ENCODE peak calls at places on chromosomes 11 and 22, in five cellular contexts. One of them, this sample, is unnamed.

GRCh38 chr22:21455334-21456089 is 11.7 kb upstream of the TMEM191C start:
- DNase-seq in stimulated activated CD4-positive, alpha-beta T cell treated with anti-CD3 and anti-CD28 coated beads, TNF-alpha, amount 100 ng/mL, for 48 hours: no peak
- DNase-seq in HCT116: no peak
- DNase-seq in B cell: no peak
- DNase-seq in activated T-cell treated with anti-CD3 and anti-CD28 coated beads, Interleukin-2, amount 50 U/mL, for 4 hours: no peak
- DNase-seq in this sample: no peak

GRCh38 chr11:17683378-17684161 is 35.8 kb upstream of the MYOD1 start:
- DNase-seq in stimulated activated CD4-positive, alpha-beta T cell treated with anti-CD3 and anti-CD28 coated beads, TNF-alpha, amount 100 ng/mL, for 48 hours: no peak
- DNase-seq in B cell: no peak
- DNase-seq in HCT116: peak; percentile 57
- DNase-seq in activated T-cell treated with anti-CD3 and anti-CD28 coated beads, Interleukin-2, amount 50 U/mL, for 4 hours: no peak
- DNase-seq in this sample: no peak

GRCh38 chr11:46436113-46436512 is 44.5 kb upstream of the CHRM4 start:
- DNase-seq in activated T-cell treated with anti-CD3 and anti-CD28 coated beads, Interleukin-2, amount 50 U/mL, for 4 hours: no peak
- DNase-seq in B cell: no peak
- DNase-seq in stimulated activated CD4-positive, alpha-beta T cell treated with anti-CD3 and anti-CD28 coated beads, TNF-alpha, amount 100 ng/mL, for 48 hours: no peak
- DNase-seq in HCT116: no peak
- DNase-seq in this sample: no peak

GRCh38 chr11:91686700-91687099 is 537.9 kb upstream of the FAT3 start:
- DNase-seq in activated T-cell treated with anti-CD3 and anti-CD28 coated beads, Interleukin-2, amount 50 U/mL, for 4 hours: no peak
- DNase-seq in stimulated activated CD4-positive, alpha-beta T cell treated with anti-CD3 and anti-CD28 coated beads, TNF-alpha, amount 100 ng/mL, for 48 hours: no peak
- DNase-seq in B cell: no peak
- DNase-seq in HCT116: no peak
- DNase-seq in this sample: no peak

GRCh38 chr11:848380-848931 is 5.8 kb downstream of the TSPAN4 start:
- DNase-seq in stimulated activated CD4-positive, alpha-beta T cell treated with anti-CD3 and anti-CD28 coated beads, TNF-alpha, amount 100 ng/mL, for 48 hours: peak; percentile 57
- DNase-seq in HCT116: no peak
- DNase-seq in B cell: peak; percentile 96
- DNase-seq in activated T-cell treated with anti-CD3 and anti-CD28 coated beads, Interleukin-2, amount 50 U/mL, for 4 hours: peak; percentile 60
- DNase-seq in this sample: peak; percentile 88

GRCh38 chr11:78170413-78170812 is 18.0 kb downstream of the KCTD21 start:
- DNase-seq in activated T-cell treated with anti-CD3 and anti-CD28 coated beads, Interleukin-2, amount 50 U/mL, for 4 hours: no peak
- DNase-seq in HCT116: no peak
- DNase-seq in stimulated activated CD4-positive, alpha-beta T cell treated with anti-CD3 and anti-CD28 coated beads, TNF-alpha, amount 100 ng/mL, for 48 hours: no peak
- DNase-seq in B cell: no peak
- DNase-seq in this sample: no peak

GRCh38 chr11:13030857-13031256 is 21.7 kb downstream of the RASSF10 start:
- DNase-seq in stimulated activated CD4-positive, alpha-beta T cell treated with anti-CD3 and anti-CD28 coated beads, TNF-alpha, amount 100 ng/mL, for 48 hours: no peak
- DNase-seq in B cell: no peak
- DNase-seq in HCT116: no peak
- DNase-seq in activated T-cell treated with anti-CD3 and anti-CD28 coated beads, Interleukin-2, amount 50 U/mL, for 4 hours: no peak
- DNase-seq in this sample: no peak

GRCh38 chr11:69374110-69374981 is 80.4 kb downstream of the MYEOV start:
- DNase-seq in activated T-cell treated with anti-CD3 and anti-CD28 coated beads, Interleukin-2, amount 50 U/mL, for 4 hours: peak; percentile 4
- DNase-seq in B cell: peak; percentile 23
- DNase-seq in stimulated activated CD4-positive, alpha-beta T cell treated with anti-CD3 and anti-CD28 coated beads, TNF-alpha, amount 100 ng/mL, for 48 hours: no peak
- DNase-seq in HCT116: no peak
- DNase-seq in this sample: no peak

GRCh38 chr11:76655466-76656086 is 15.0 kb downstream of the LRRC32 start:
- DNase-seq in HCT116: no peak
- DNase-seq in activated T-cell treated with anti-CD3 and anti-CD28 coated beads, Interleukin-2, amount 50 U/mL, for 4 hours: no peak
- DNase-seq in B cell: peak; percentile 16
- DNase-seq in stimulated activated CD4-positive, alpha-beta T cell treated with anti-CD3 and anti-CD28 coated beads, TNF-alpha, amount 100 ng/mL, for 48 hours: no peak
- DNase-seq in this sample: no peak

GRCh38 chr11:118241191-118242098 is 10.7 kb downstream of the MPZL3 start:
- DNase-seq in HCT116: peak; percentile 95
- DNase-seq in B cell: no peak
- DNase-seq in activated T-cell treated with anti-CD3 and anti-CD28 coated beads, Interleukin-2, amount 50 U/mL, for 4 hours: peak; percentile 55
- DNase-seq in stimulated activated CD4-positive, alpha-beta T cell treated with anti-CD3 and anti-CD28 coated beads, TNF-alpha, amount 100 ng/mL, for 48 hours: peak; percentile 60
- DNase-seq in this sample: peak; percentile 54

GRCh38 chr11:134466035-134466908 is 54.2 kb upstream of the B3GAT1 start:
- DNase-seq in activated T-cell treated with anti-CD3 and anti-CD28 coated beads, Interleukin-2, amount 50 U/mL, for 4 hours: no peak
- DNase-seq in stimulated activated CD4-positive, alpha-beta T cell treated with anti-CD3 and anti-CD28 coated beads, TNF-alpha, amount 100 ng/mL, for 48 hours: no peak
- DNase-seq in HCT116: no peak
- DNase-seq in B cell: no peak
- DNase-seq in this sample: no peak

GRCh38 chr11:102760355-102761035 is 19.9 kb downstream of the MMP10 start:
- DNase-seq in HCT116: peak; percentile 41
- DNase-seq in activated T-cell treated with anti-CD3 and anti-CD28 coated beads, Interleukin-2, amount 50 U/mL, for 4 hours: no peak
- DNase-seq in B cell: no peak
- DNase-seq in stimulated activated CD4-positive, alpha-beta T cell treated with anti-CD3 and anti-CD28 coated beads, TNF-alpha, amount 100 ng/mL, for 48 hours: no peak
- DNase-seq in this sample: no peak

GRCh38 chr22:29314537-29315285 is 786 bp downstream of the RASL10A start:
- DNase-seq in stimulated activated CD4-positive, alpha-beta T cell treated with anti-CD3 and anti-CD28 coated beads, TNF-alpha, amount 100 ng/mL, for 48 hours: no peak
- DNase-seq in HCT116: no peak
- DNase-seq in activated T-cell treated with anti-CD3 and anti-CD28 coated beads, Interleukin-2, amount 50 U/mL, for 4 hours: no peak
- DNase-seq in B cell: peak; percentile 64
- DNase-seq in this sample: no peak

GRCh38 chr22:30969532-30970355 is 679 bp downstream of the TUG1 start:
- DNase-seq in stimulated activated CD4-positive, alpha-beta T cell treated with anti-CD3 and anti-CD28 coated beads, TNF-alpha, amount 100 ng/mL, for 48 hours: peak; percentile 14
- DNase-seq in activated T-cell treated with anti-CD3 and anti-CD28 coated beads, Interleukin-2, amount 50 U/mL, for 4 hours: peak; percentile 21
- DNase-seq in HCT116: no peak
- DNase-seq in B cell: no peak
- DNase-seq in this sample: no peak

GRCh38 chr11:46669606-46670243 is 30.7 kb downstream of the ARHGAP1 start:
- DNase-seq in activated T-cell treated with anti-CD3 and anti-CD28 coated beads, Interleukin-2, amount 50 U/mL, for 4 hours: no peak
- DNase-seq in B cell: no peak
- DNase-seq in HCT116: no peak
- DNase-seq in stimulated activated CD4-positive, alpha-beta T cell treated with anti-CD3 and anti-CD28 coated beads, TNF-alpha, amount 100 ng/mL, for 48 hours: no peak
- DNase-seq in this sample: no peak

GRCh38 chr11:48101044-48101733 is 115.4 kb upstream of the OR4B1 start:
- DNase-seq in HCT116: no peak
- DNase-seq in B cell: no peak
- DNase-seq in activated T-cell treated with anti-CD3 and anti-CD28 coated beads, Interleukin-2, amount 50 U/mL, for 4 hours: no peak
- DNase-seq in stimulated activated CD4-positive, alpha-beta T cell treated with anti-CD3 and anti-CD28 coated beads, TNF-alpha, amount 100 ng/mL, for 48 hours: no peak
- DNase-seq in this sample: no peak

GRCh38 chr11:61516675-61517516 is 8.3 kb downstream of the LRRC10B start:
- DNase-seq in B cell: peak; percentile 89
- DNase-seq in stimulated activated CD4-positive, alpha-beta T cell treated with anti-CD3 and anti-CD28 coated beads, TNF-alpha, amount 100 ng/mL, for 48 hours: peak; percentile 44
- DNase-seq in activated T-cell treated with anti-CD3 and anti-CD28 coated beads, Interleukin-2, amount 50 U/mL, for 4 hours: peak; percentile 62
- DNase-seq in HCT116: no peak
- DNase-seq in this sample: peak; percentile 92

GRCh38 chr11:129785383-129786111 is 30.1 kb upstream of the TMEM45B start:
- DNase-seq in HCT116: no peak
- DNase-seq in activated T-cell treated with anti-CD3 and anti-CD28 coated beads, Interleukin-2, amount 50 U/mL, for 4 hours: no peak
- DNase-seq in stimulated activated CD4-positive, alpha-beta T cell treated with anti-CD3 and anti-CD28 coated beads, TNF-alpha, amount 100 ng/mL, for 48 hours: no peak
- DNase-seq in B cell: no peak
- DNase-seq in this sample: no peak

GRCh38 chr22:47101321-47101885 is 339.0 kb downstream of the TBC1D22A start:
- DNase-seq in B cell: no peak
- DNase-seq in activated T-cell treated with anti-CD3 and anti-CD28 coated beads, Interleukin-2, amount 50 U/mL, for 4 hours: no peak
- DNase-seq in HCT116: no peak
- DNase-seq in stimulated activated CD4-positive, alpha-beta T cell treated with anti-CD3 and anti-CD28 coated beads, TNF-alpha, amount 100 ng/mL, for 48 hours: no peak
- DNase-seq in this sample: no peak

GRCh38 chr22:35971418-35972119 is 57.1 kb downstream of the RBFOX2 start:
- DNase-seq in HCT116: no peak
- DNase-seq in activated T-cell treated with anti-CD3 and anti-CD28 coated beads, Interleukin-2, amount 50 U/mL, for 4 hours: no peak
- DNase-seq in stimulated activated CD4-positive, alpha-beta T cell treated with anti-CD3 and anti-CD28 coated beads, TNF-alpha, amount 100 ng/mL, for 48 hours: no peak
- DNase-seq in B cell: no peak
- DNase-seq in this sample: no peak

GRCh38 chr11:44559207-44559943 is 6.1 kb upstream of the CD82 start:
- DNase-seq in stimulated activated CD4-positive, alpha-beta T cell treated with anti-CD3 and anti-CD28 coated beads, TNF-alpha, amount 100 ng/mL, for 48 hours: no peak
- DNase-seq in activated T-cell treated with anti-CD3 and anti-CD28 coated beads, Interleukin-2, amount 50 U/mL, for 4 hours: no peak
- DNase-seq in HCT116: no peak
- DNase-seq in B cell: no peak
- DNase-seq in this sample: peak; percentile 51

GRCh38 chr11:17790453-17790852 is 55.9 kb downstream of the KCNC1 start:
- DNase-seq in activated T-cell treated with anti-CD3 and anti-CD28 coated beads, Interleukin-2, amount 50 U/mL, for 4 hours: no peak
- DNase-seq in HCT116: no peak
- DNase-seq in B cell: no peak
- DNase-seq in stimulated activated CD4-positive, alpha-beta T cell treated with anti-CD3 and anti-CD28 coated beads, TNF-alpha, amount 100 ng/mL, for 48 hours: no peak
- DNase-seq in this sample: no peak

GRCh38 chr11:74320538-74320937 is 9.1 kb upstream of the P4HA3 start:
- DNase-seq in stimulated activated CD4-positive, alpha-beta T cell treated with anti-CD3 and anti-CD28 coated beads, TNF-alpha, amount 100 ng/mL, for 48 hours: no peak
- DNase-seq in B cell: no peak
- DNase-seq in activated T-cell treated with anti-CD3 and anti-CD28 coated beads, Interleukin-2, amount 50 U/mL, for 4 hours: no peak
- DNase-seq in HCT116: no peak
- DNase-seq in this sample: no peak

GRCh38 chr11:102476812-102477211 is 24.2 kb upstream of the TMEM123 start:
- DNase-seq in activated T-cell treated with anti-CD3 and anti-CD28 coated beads, Interleukin-2, amount 50 U/mL, for 4 hours: no peak
- DNase-seq in HCT116: no peak
- DNase-seq in B cell: no peak
- DNase-seq in stimulated activated CD4-positive, alpha-beta T cell treated with anti-CD3 and anti-CD28 coated beads, TNF-alpha, amount 100 ng/mL, for 48 hours: peak; percentile 33
- DNase-seq in this sample: no peak

GRCh38 chr11:63536669-63537292 is at the start of gene PLAAT4:
- DNase-seq in stimulated activated CD4-positive, alpha-beta T cell treated with anti-CD3 and anti-CD28 coated beads, TNF-alpha, amount 100 ng/mL, for 48 hours: no peak
- DNase-seq in HCT116: no peak
- DNase-seq in activated T-cell treated with anti-CD3 and anti-CD28 coated beads, Interleukin-2, amount 50 U/mL, for 4 hours: no peak
- DNase-seq in B cell: peak; percentile 57
- DNase-seq in this sample: peak; percentile 69

GRCh38 chr11:108556019-108556418 is 37.5 kb downstream of the EXPH5 start:
- DNase-seq in B cell: no peak
- DNase-seq in stimulated activated CD4-positive, alpha-beta T cell treated with anti-CD3 and anti-CD28 coated beads, TNF-alpha, amount 100 ng/mL, for 48 hours: no peak
- DNase-seq in HCT116: no peak
- DNase-seq in activated T-cell treated with anti-CD3 and anti-CD28 coated beads, Interleukin-2, amount 50 U/mL, for 4 hours: no peak
- DNase-seq in this sample: no peak

GRCh38 chr22:26601726-26602125 is 11.8 kb upstream of the TPST2 start:
- DNase-seq in activated T-cell treated with anti-CD3 and anti-CD28 coated beads, Interleukin-2, amount 50 U/mL, for 4 hours: no peak
- DNase-seq in stimulated activated CD4-positive, alpha-beta T cell treated with anti-CD3 and anti-CD28 coated beads, TNF-alpha, amount 100 ng/mL, for 48 hours: no peak
- DNase-seq in B cell: no peak
- DNase-seq in HCT116: no peak
- DNase-seq in this sample: no peak

GRCh38 chr22:27270818-27271510 is 530.6 kb downstream of the MN1 start:
- DNase-seq in activated T-cell treated with anti-CD3 and anti-CD28 coated beads, Interleukin-2, amount 50 U/mL, for 4 hours: no peak
- DNase-seq in HCT116: no peak
- DNase-seq in stimulated activated CD4-positive, alpha-beta T cell treated with anti-CD3 and anti-CD28 coated beads, TNF-alpha, amount 100 ng/mL, for 48 hours: no peak
- DNase-seq in B cell: no peak
- DNase-seq in this sample: no peak

This sample was measured in GM13976.